ENCODE peak calls at places on chromosomes 13 and 19, in nine cellular contexts. One of them, this sample, is unnamed.
A peak's percentile ranks its signal among the peaks of the same experiment; 100 is the strongest.

GRCh38 chr19:13120817-13121216 is 2.8 kb downstream of the NACC1 start:
- DNase-seq in keratinocyte: no peak
- DNase-seq in IMR-90: peak; percentile 85
- DNase-seq in neuronal stem cell: no peak
- DNase-seq in right atrium auricular region: no peak
- DNase-seq in thoracic aorta: no peak
- DNase-seq in HL-60: no peak
- DNase-seq in sigmoid colon: no peak
- DNase-seq in A549: no peak
- DNase-seq in this sample: no peak

GRCh38 chr13:25286308-25286968 is 850 bp downstream of the MTMR6 start:
- DNase-seq in keratinocyte: no peak
- DNase-seq in IMR-90: peak; percentile 58
- DNase-seq in neuronal stem cell: peak; percentile 5
- DNase-seq in right atrium auricular region: no peak
- DNase-seq in thoracic aorta: no peak
- DNase-seq in HL-60: peak; percentile 71
- DNase-seq in sigmoid colon: no peak
- DNase-seq in A549: no peak
- DNase-seq in this sample: no peak

GRCh38 chr13:113526466-113527220 is 36.1 kb upstream of the DCUN1D2 start:
- DNase-seq in keratinocyte: no peak
- DNase-seq in IMR-90: no peak
- DNase-seq in neuronal stem cell: no peak
- DNase-seq in right atrium auricular region: no peak
- DNase-seq in thoracic aorta: no peak
- DNase-seq in HL-60: no peak
- DNase-seq in sigmoid colon: no peak
- DNase-seq in A549: no peak
- DNase-seq in this sample: no peak

GRCh38 chr13:28322256-28322895 is 172.6 kb downstream of the FLT1 start:
- DNase-seq in keratinocyte: no peak
- DNase-seq in IMR-90: peak; percentile 42
- DNase-seq in neuronal stem cell: no peak
- DNase-seq in right atrium auricular region: no peak
- DNase-seq in thoracic aorta: no peak
- DNase-seq in HL-60: no peak
- DNase-seq in sigmoid colon: no peak
- DNase-seq in A549: no peak
- DNase-seq in this sample: no peak

GRCh38 chr19:30391554-30392551 is 19.7 kb downstream of the ZNF536 start:
- DNase-seq in keratinocyte: no peak
- DNase-seq in IMR-90: no peak
- DNase-seq in neuronal stem cell: no peak
- DNase-seq in right atrium auricular region: peak; percentile 32
- DNase-seq in thoracic aorta: no peak
- DNase-seq in HL-60: no peak
- DNase-seq in sigmoid colon: no peak
- DNase-seq in A549: no peak
- DNase-seq in this sample: no peak

GRCh38 chr13:45847554-45848224 is 3.9 kb downstream of the SIAH3 start:
- DNase-seq in keratinocyte: no peak
- DNase-seq in IMR-90: no peak
- DNase-seq in neuronal stem cell: no peak
- DNase-seq in right atrium auricular region: no peak
- DNase-seq in thoracic aorta: no peak
- DNase-seq in HL-60: peak; percentile 84
- DNase-seq in sigmoid colon: peak; percentile 67
- DNase-seq in A549: no peak
- DNase-seq in this sample: no peak

GRCh38 chr19:41696402-41697197 is 8.5 kb upstream of the CEACAM7 start:
- DNase-seq in keratinocyte: no peak
- DNase-seq in IMR-90: no peak
- DNase-seq in neuronal stem cell: no peak
- DNase-seq in right atrium auricular region: no peak
- DNase-seq in thoracic aorta: no peak
- DNase-seq in HL-60: peak; percentile 10
- DNase-seq in sigmoid colon: peak; percentile 48
- DNase-seq in A549: no peak
- DNase-seq in this sample: no peak

GRCh38 chr19:18450021-18450933 is 12.3 kb upstream of the ISYNA1 start:
- DNase-seq in keratinocyte: no peak
- DNase-seq in IMR-90: no peak
- DNase-seq in neuronal stem cell: no peak
- DNase-seq in right atrium auricular region: no peak
- DNase-seq in thoracic aorta: no peak
- DNase-seq in HL-60: no peak
- DNase-seq in sigmoid colon: peak; percentile 67
- DNase-seq in A549: no peak
- DNase-seq in this sample: no peak

GRCh38 chr13:63541336-63541735 is 2125.7 kb upstream of the PCDH20 start:
- DNase-seq in keratinocyte: no peak
- DNase-seq in IMR-90: no peak
- DNase-seq in neuronal stem cell: no peak
- DNase-seq in right atrium auricular region: no peak
- DNase-seq in thoracic aorta: no peak
- DNase-seq in HL-60: no peak
- DNase-seq in sigmoid colon: no peak
- DNase-seq in A549: no peak
- DNase-seq in this sample: no peak

GRCh38 chr19:15438577-15438976 is 11.2 kb downstream of the WIZ start:
- DNase-seq in keratinocyte: no peak
- DNase-seq in IMR-90: no peak
- DNase-seq in neuronal stem cell: no peak
- DNase-seq in right atrium auricular region: no peak
- DNase-seq in thoracic aorta: no peak
- DNase-seq in HL-60: no peak
- DNase-seq in sigmoid colon: peak; percentile 50
- DNase-seq in A549: no peak
- DNase-seq in this sample: no peak

GRCh38 chr19:3175761-3176714 is 2.5 kb upstream of the S1PR4 start:
- DNase-seq in keratinocyte: peak; percentile 72
- DNase-seq in IMR-90: peak; percentile 65
- DNase-seq in neuronal stem cell: no peak
- DNase-seq in right atrium auricular region: no peak
- DNase-seq in thoracic aorta: no peak
- DNase-seq in HL-60: no peak
- DNase-seq in sigmoid colon: no peak
- DNase-seq in A549: no peak
- DNase-seq in this sample: peak; percentile 94

GRCh38 chr19:18596752-18597157 is 8.2 kb downstream of the REX1BD start:
- DNase-seq in keratinocyte: no peak
- DNase-seq in IMR-90: no peak
- DNase-seq in neuronal stem cell: no peak
- DNase-seq in right atrium auricular region: peak; percentile 66
- DNase-seq in thoracic aorta: no peak
- DNase-seq in HL-60: peak; percentile 66
- DNase-seq in sigmoid colon: no peak
- DNase-seq in A549: no peak
- DNase-seq in this sample: no peak

GRCh38 chr13:96199315-96199714 is 109.4 kb downstream of the HS6ST3 start:
- DNase-seq in keratinocyte: no peak
- DNase-seq in IMR-90: no peak
- DNase-seq in neuronal stem cell: no peak
- DNase-seq in right atrium auricular region: no peak
- DNase-seq in thoracic aorta: no peak
- DNase-seq in HL-60: no peak
- DNase-seq in sigmoid colon: no peak
- DNase-seq in A549: no peak
- DNase-seq in this sample: no peak

GRCh38 chr13:46864941-46865340 is 31.9 kb downstream of the HTR2A start:
- DNase-seq in keratinocyte: no peak
- DNase-seq in IMR-90: no peak
- DNase-seq in neuronal stem cell: no peak
- DNase-seq in right atrium auricular region: no peak
- DNase-seq in thoracic aorta: no peak
- DNase-seq in HL-60: no peak
- DNase-seq in sigmoid colon: no peak
- DNase-seq in A549: no peak
- DNase-seq in this sample: no peak

GRCh38 chr19:47284324-47284899 is 9.7 kb downstream of the INAFM1 start:
- DNase-seq in keratinocyte: no peak
- DNase-seq in IMR-90: peak; percentile 68
- DNase-seq in neuronal stem cell: peak; percentile 69
- DNase-seq in right atrium auricular region: no peak
- DNase-seq in thoracic aorta: no peak
- DNase-seq in HL-60: peak; percentile 54
- DNase-seq in sigmoid colon: no peak
- DNase-seq in A549: peak; percentile 50
- DNase-seq in this sample: no peak

GRCh38 chr19:40425450-40426287 is at the start of gene SERTAD1:
- DNase-seq in keratinocyte: peak; percentile 93
- DNase-seq in IMR-90: peak; percentile 99
- DNase-seq in neuronal stem cell: peak; percentile 99
- DNase-seq in right atrium auricular region: peak; percentile 100
- DNase-seq in thoracic aorta: peak; percentile 97
- DNase-seq in HL-60: peak; percentile 100
- DNase-seq in sigmoid colon: peak; percentile 100
- DNase-seq in A549: peak; percentile 100
- DNase-seq in this sample: peak; percentile 95
- H3K27ac ChIP-seq in keratinocyte: peak within 1 kb of the TSS; percentile 92
- H3K27ac ChIP-seq in IMR-90: peak within 1 kb of the TSS; percentile 98
- H3K27ac ChIP-seq in neuronal stem cell: peak within 1 kb of the TSS; percentile 91
- H3K27ac ChIP-seq in right atrium auricular region: peak within 1 kb of the TSS; percentile 100
- H3K27ac ChIP-seq in thoracic aorta: peak within 1 kb of the TSS; percentile 100
- H3K27ac ChIP-seq in HL-60: peak within 1 kb of the TSS; percentile 74
- H3K27ac ChIP-seq in sigmoid colon: peak within 1 kb of the TSS; percentile 95
- H3K27ac ChIP-seq in A549: peak within 1 kb of the TSS; percentile 94
- H3K27ac ChIP-seq in this sample: peak within 1 kb of the TSS; percentile 99

GRCh38 chr19:6271251-6271650 is 8.5 kb downstream of the MLLT1 start:
- DNase-seq in keratinocyte: no peak
- DNase-seq in IMR-90: peak; percentile 43
- DNase-seq in neuronal stem cell: no peak
- DNase-seq in right atrium auricular region: no peak
- DNase-seq in thoracic aorta: no peak
- DNase-seq in HL-60: no peak
- DNase-seq in sigmoid colon: no peak
- DNase-seq in A549: no peak
- DNase-seq in this sample: no peak

GRCh38 chr19:6273701-6274601 is 5.8 kb downstream of the MLLT1 start:
- DNase-seq in keratinocyte: no peak
- DNase-seq in IMR-90: peak; percentile 88
- DNase-seq in neuronal stem cell: no peak
- DNase-seq in right atrium auricular region: peak; percentile 97
- DNase-seq in thoracic aorta: peak; percentile 90
- DNase-seq in HL-60: peak; percentile 86
- DNase-seq in sigmoid colon: peak; percentile 95
- DNase-seq in A549: no peak
- DNase-seq in this sample: peak; percentile 12

GRCh38 chr19:6271721-6272410 is 7.9 kb downstream of the MLLT1 start:
- DNase-seq in keratinocyte: no peak
- DNase-seq in IMR-90: peak; percentile 74
- DNase-seq in neuronal stem cell: no peak
- DNase-seq in right atrium auricular region: peak; percentile 90
- DNase-seq in thoracic aorta: no peak
- DNase-seq in HL-60: no peak
- DNase-seq in sigmoid colon: peak; percentile 97
- DNase-seq in A549: no peak
- DNase-seq in this sample: no peak

GRCh38 chr19:6272913-6273600 is 6.7 kb downstream of the MLLT1 start:
- DNase-seq in keratinocyte: no peak
- DNase-seq in IMR-90: no peak
- DNase-seq in neuronal stem cell: no peak
- DNase-seq in right atrium auricular region: no peak
- DNase-seq in thoracic aorta: no peak
- DNase-seq in HL-60: no peak
- DNase-seq in sigmoid colon: no peak
- DNase-seq in A549: no peak
- DNase-seq in this sample: no peak

GRCh38 chr19:6272411-6272791 is 7.4 kb downstream of the MLLT1 start:
- DNase-seq in keratinocyte: no peak
- DNase-seq in IMR-90: no peak
- DNase-seq in neuronal stem cell: no peak
- DNase-seq in right atrium auricular region: no peak
- DNase-seq in thoracic aorta: no peak
- DNase-seq in HL-60: no peak
- DNase-seq in sigmoid colon: no peak
- DNase-seq in A549: no peak
- DNase-seq in this sample: no peak
- H3K27ac ChIP-seq in keratinocyte: no peak overlapping the region
- H3K27ac ChIP-seq in IMR-90: peak overlapping the region; percentile 81
- H3K27ac ChIP-seq in neuronal stem cell: peak overlapping the region; percentile 15
- H3K27ac ChIP-seq in right atrium auricular region: peak overlapping the region; percentile 88
- H3K27ac ChIP-seq in thoracic aorta: peak overlapping the region; percentile 94
- H3K27ac ChIP-seq in HL-60: peak overlapping the region; percentile 59
- H3K27ac ChIP-seq in sigmoid colon: peak overlapping the region; percentile 92
- H3K27ac ChIP-seq in A549: no peak overlapping the region
- H3K27ac ChIP-seq in this sample: no peak overlapping the region

GRCh38 chr13:39415403-39415802 is 187.6 kb downstream of the LHFPL6 start:
- DNase-seq in keratinocyte: no peak
- DNase-seq in IMR-90: peak; percentile 43
- DNase-seq in neuronal stem cell: no peak
- DNase-seq in right atrium auricular region: peak; percentile 64
- DNase-seq in thoracic aorta: no peak
- DNase-seq in HL-60: peak; percentile 30
- DNase-seq in sigmoid colon: peak; percentile 77
- DNase-seq in A549: no peak
- DNase-seq in this sample: no peak
- H3K27ac ChIP-seq in keratinocyte: no peak overlapping the region
- H3K27ac ChIP-seq in IMR-90: no peak overlapping the region
- H3K27ac ChIP-seq in neuronal stem cell: no peak overlapping the region
- H3K27ac ChIP-seq in right atrium auricular region: peak overlapping the region; percentile 49
- H3K27ac ChIP-seq in thoracic aorta: no peak overlapping the region
- H3K27ac ChIP-seq in HL-60: no peak overlapping the region
- H3K27ac ChIP-seq in sigmoid colon: peak overlapping the region; percentile 65
- H3K27ac ChIP-seq in A549: no peak overlapping the region
- H3K27ac ChIP-seq in this sample: no peak overlapping the region

GRCh38 chr13:76635232-76636021 is 250.8 kb downstream of the KCTD12 start:
- DNase-seq in keratinocyte: no peak
- DNase-seq in IMR-90: no peak
- DNase-seq in neuronal stem cell: no peak
- DNase-seq in right atrium auricular region: no peak
- DNase-seq in thoracic aorta: no peak
- DNase-seq in HL-60: no peak
- DNase-seq in sigmoid colon: no peak
- DNase-seq in A549: no peak
- DNase-seq in this sample: no peak

GRCh38 chr13:76637651-76638111 is 248.5 kb downstream of the KCTD12 start:
- DNase-seq in keratinocyte: no peak
- DNase-seq in IMR-90: peak; percentile 1
- DNase-seq in neuronal stem cell: no peak
- DNase-seq in right atrium auricular region: no peak
- DNase-seq in thoracic aorta: no peak
- DNase-seq in HL-60: no peak
- DNase-seq in sigmoid colon: no peak
- DNase-seq in A549: no peak
- DNase-seq in this sample: no peak

GRCh38 chr13:76638882-76639281 is 247.3 kb downstream of the KCTD12 start:
- DNase-seq in keratinocyte: no peak
- DNase-seq in IMR-90: peak; percentile 8
- DNase-seq in neuronal stem cell: no peak
- DNase-seq in right atrium auricular region: no peak
- DNase-seq in thoracic aorta: no peak
- DNase-seq in HL-60: no peak
- DNase-seq in sigmoid colon: no peak
- DNase-seq in A549: no peak
- DNase-seq in this sample: no peak

GRCh38 chr13:76636881-76637280 is 249.3 kb downstream of the KCTD12 start:
- DNase-seq in keratinocyte: no peak
- DNase-seq in IMR-90: no peak
- DNase-seq in neuronal stem cell: no peak
- DNase-seq in right atrium auricular region: no peak
- DNase-seq in thoracic aorta: no peak
- DNase-seq in HL-60: no peak
- DNase-seq in sigmoid colon: no peak
- DNase-seq in A549: no peak
- DNase-seq in this sample: no peak

GRCh38 chr13:76638160-76638559 is 248.0 kb downstream of the KCTD12 start:
- DNase-seq in keratinocyte: no peak
- DNase-seq in IMR-90: no peak
- DNase-seq in neuronal stem cell: no peak
- DNase-seq in right atrium auricular region: no peak
- DNase-seq in thoracic aorta: no peak
- DNase-seq in HL-60: no peak
- DNase-seq in sigmoid colon: no peak
- DNase-seq in A549: no peak
- DNase-seq in this sample: no peak
- H3K27ac ChIP-seq in keratinocyte: no peak overlapping the region
- H3K27ac ChIP-seq in IMR-90: no peak overlapping the region
- H3K27ac ChIP-seq in neuronal stem cell: no peak overlapping the region
- H3K27ac ChIP-seq in right atrium auricular region: no peak overlapping the region
- H3K27ac ChIP-seq in thoracic aorta: peak overlapping the region; percentile 48
- H3K27ac ChIP-seq in HL-60: no peak overlapping the region
- H3K27ac ChIP-seq in sigmoid colon: peak overlapping the region; percentile 56
- H3K27ac ChIP-seq in A549: no peak overlapping the region
- H3K27ac ChIP-seq in this sample: no peak overlapping the region

This sample was measured in epithelial cell of prostate.